ENCODE peak calls at places on chromosomes 4 and X, in five cellular contexts. L is NCI-H1436; W is neural crest cell; U is T-cell; R is NK-92 treated with Interleukin-12 subunit alpha and Interleukin-12 subunit beta, amount 100 ng/mL, for 24 hours. N is an unnamed sample.

GRCh38 chr4:47720787-47721186 is 117.1 kb downstream of the CORIN start:
- DNase-seq in L (no peak), W (no peak), U (no peak), R (no peak), N (no peak)

GRCh38 chr4:48963042-48963679 is 22.9 kb upstream of the CWH43 start:
- DNase-seq in L (peak), W (peak), U (peak), R (peak), N (peak)

GRCh38 chr4:80963051-80963450 is 67.5 kb upstream of the BMP3 start:
- DNase-seq in L (no peak), W (no peak), U (no peak), R (no peak), N (no peak)

GRCh38 chr4:75494563-75494962 is 19.6 kb downstream of the RCHY1 start:
- DNase-seq in L (no peak), W (no peak), U (no peak), R (no peak), N (no peak)

GRCh38 chrX:110420771-110421498 is 62.3 kb downstream of the RTL9 start:
- DNase-seq in L (no peak), W (peak), U (no peak), R (no peak), N (no peak)

GRCh38 chrX:39725928-39726619 is 371.7 kb downstream of the BCOR start:
- DNase-seq in L (no peak), W (no peak), U (no peak), R (no peak), N (no peak)

GRCh38 chr4:86033171-86033570 is 326.7 kb downstream of the MAPK10 start:
- DNase-seq in L (no peak), W (no peak), U (no peak), R (no peak), N (no peak)

GRCh38 chrX:123169247-123169901 is 14.7 kb upstream of the GRIA3 start:
- DNase-seq in L (no peak), W (no peak), U (no peak), R (no peak), N (no peak)

GRCh38 chr4:110900206-110900769 is 277.4 kb upstream of the PITX2 start:
- DNase-seq in L (no peak), W (no peak), U (no peak), R (no peak), N (no peak)

GRCh38 chrX:16177260-16177659 is 10.0 kb downstream of the MAGEB17 start:
- DNase-seq in L (no peak), W (no peak), U (no peak), R (no peak), N (no peak)

GRCh38 chr4:103099691-103100392 is at the start of gene BDH2:
- DNase-seq in L (peak), W (peak), U (peak), R (peak), N (peak)

GRCh38 chr4:80213117-80213815 is 16.0 kb downstream of the PRDM8 start:
- DNase-seq in L (no peak), W (no peak), U (no peak), R (no peak), N (no peak)

GRCh38 chr4:18390655-18391369 is 369.3 kb upstream of the LCORL start:
- DNase-seq in L (no peak), W (no peak), U (no peak), R (no peak), N (no peak)